ENCODE peak calls at places on chromosomes 11 and 22, in seven cellular contexts. X is CD8-positive, alpha-beta memory T cell; G is tibial nerve; J is right lobe of liver; Y is prostate gland; L is psoas muscle; B is right atrium auricular region. F is an unnamed sample. For H3K9me3, the result is how much of the 10 kb centered on the place peaks cover.

GRCh38 chr22:42966389-42966998 is 48.5 kb downstream of the PACSIN2 start:
- DNase-seq in X (no peak), G (no peak), J (no peak), Y (no peak), L (no peak), B (no peak), F (no peak)

GRCh38 chr22:44363214-44363979 is 50.6 kb upstream of the SHISAL1 start:
- DNase-seq in X (peak), G (peak), J (peak), Y (no peak), L (peak), B (peak), F (no peak)

GRCh38 chr11:2517016-2517385 is 72.2 kb downstream of the KCNQ1 start:
- DNase-seq in X (peak), G (no peak), J (peak), Y (no peak), L (no peak), B (no peak), F (no peak)

GRCh38 chr22:21775061-21775460 is 39.5 kb upstream of the YPEL1 start:
- DNase-seq in X (no peak), G (no peak), J (no peak), Y (no peak), L (no peak), B (no peak), F (no peak)

GRCh38 chr22:36221799-36222751 is 17.3 kb downstream of the APOL2 start:
- DNase-seq in X (peak), G (no peak), J (peak), Y (peak), L (peak), B (no peak), F (peak)

GRCh38 chr11:15599376-15599775 is 484.7 kb downstream of the INSC start:
- DNase-seq in X (no peak), G (no peak), J (no peak), Y (no peak), L (no peak), B (no peak), F (no peak)

GRCh38 chr11:119339581-119340334 is 925 bp downstream of the C1QTNF5 start:
- DNase-seq in X (no peak), G (peak), J (peak), Y (no peak), L (peak), B (no peak), F (no peak)

GRCh38 chr11:102551188-102551781 is 20.7 kb upstream of the MMP7 start:
- DNase-seq in X (no peak), G (no peak), J (no peak), Y (no peak), L (no peak), B (no peak), F (no peak)

GRCh38 chr11:73239111-73239521 is 21.0 kb downstream of the P2RY2 start:
- DNase-seq in X (no peak), G (no peak), J (peak), Y (no peak), L (no peak), B (no peak), F (no peak)

GRCh38 chr11:71228961-71229360 is 23.4 kb downstream of the SHANK2 start:
- DNase-seq in X (no peak), G (no peak), J (no peak), Y (no peak), L (no peak), B (no peak), F (no peak)

GRCh38 chr11:2312232-2313042 is 10.6 kb downstream of the TSPAN32 start:
- DNase-seq in X (no peak), G (no peak), J (no peak), Y (no peak), L (no peak), B (no peak), F (no peak)

GRCh38 chr11:40354121-40354520 is 1105.3 kb downstream of the LRRC4C start:
- DNase-seq in X (no peak), G (no peak), J (no peak), Y (no peak), L (no peak), B (no peak), F (no peak)

GRCh38 chr11:30706276-30706675 is 120.1 kb upstream of the MPPED2 start:
- DNase-seq in X (no peak), G (no peak), J (no peak), Y (no peak), L (no peak), B (no peak), F (no peak)

GRCh38 chr11:33040127-33040861 is 922 bp downstream of the TCP11L1 start:
- DNase-seq in X (peak), G (no peak), J (no peak), Y (no peak), L (no peak), B (no peak), F (no peak)

GRCh38 chr11:33444835-33445594 is 187.8 kb downstream of the HIPK3 start:
- DNase-seq in X (no peak), G (no peak), J (no peak), Y (no peak), L (no peak), B (no peak), F (no peak)

GRCh38 chr22:44931077-44931540 is 78.7 kb downstream of the PHF21B start:
- DNase-seq in X (no peak), G (no peak), J (no peak), Y (no peak), L (peak), B (peak), F (no peak)

GRCh38 chr11:2892215-2893020 is 6.8 kb upstream of the CDKN1C start:
- DNase-seq in X (peak), G (no peak), J (peak), Y (no peak), L (no peak), B (no peak), F (peak)

GRCh38 chr11:17141156-17141555 is 63.7 kb upstream of the RPS13 start:
- DNase-seq in X (no peak), G (no peak), J (no peak), Y (no peak), L (no peak), B (no peak), F (no peak)

GRCh38 chr22:38751422-38752346 is 4.1 kb downstream of the SUN2 start:
- DNase-seq in X (peak), G (no peak), J (no peak), Y (peak), L (peak), B (no peak), F (peak)

GRCh38 chr11:57499413-57499982 is 16.0 kb downstream of the SLC43A1 start:
- DNase-seq in X (no peak), G (peak), J (peak), Y (peak), L (peak), B (peak), F (no peak)

GRCh38 chr11:9138612-9139579 is 47.5 kb upstream of the SCUBE2 start:
- DNase-seq in X (no peak), G (peak), J (peak), Y (peak), L (no peak), B (no peak), F (peak)

GRCh38 chr22:11626422-11626773 is 3901.6 kb upstream of the OR11H1 start:
- DNase-seq in X (no peak), G (no peak), J (no peak), Y (no peak), L (no peak), B (no peak), F (no peak)
- H3K9me3 ChIP-seq in X (under half), G (under half), J (under half), Y (under half), L (under half), B (under half), F (under half)

DNA sequence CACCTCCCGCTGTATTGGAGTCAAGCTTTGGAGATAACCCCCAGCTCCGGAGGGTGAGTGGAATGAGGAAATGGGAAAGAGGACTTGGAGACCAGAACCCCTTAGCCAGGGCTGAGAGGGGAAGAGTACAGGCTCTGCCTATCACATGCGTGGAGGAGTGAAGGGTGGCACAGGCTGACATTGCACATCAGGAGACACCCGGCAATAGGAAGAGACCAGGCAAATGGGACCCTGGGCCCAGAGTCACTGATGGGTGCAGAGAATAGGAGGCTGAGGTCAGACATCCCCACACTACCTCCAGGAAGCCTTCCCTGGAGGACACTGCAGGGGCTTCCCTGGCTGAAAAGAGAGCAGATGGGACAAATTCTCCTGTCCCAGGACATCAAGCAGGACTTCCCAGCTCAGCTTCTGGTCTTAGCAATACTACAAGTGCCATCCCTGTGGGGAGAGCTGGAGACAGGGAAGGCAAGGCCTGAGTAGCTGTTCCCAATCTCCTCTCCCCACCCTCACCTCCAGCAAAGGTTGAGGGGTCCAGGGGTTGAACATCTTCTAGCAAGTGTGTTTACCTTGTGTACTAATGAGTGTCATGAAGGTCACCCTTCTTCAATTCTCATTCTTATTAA is 160.7 kb downstream of the BUD13 start:
- DNase-seq in X (no peak), G (no peak), J (no peak), Y (no peak), L (no peak), B (no peak), F (no peak)
- H3K9me3 ChIP-seq in X (under half), G (under half), J (under half), Y (under half), L (under half), B (under half), F (under half)

DNA sequence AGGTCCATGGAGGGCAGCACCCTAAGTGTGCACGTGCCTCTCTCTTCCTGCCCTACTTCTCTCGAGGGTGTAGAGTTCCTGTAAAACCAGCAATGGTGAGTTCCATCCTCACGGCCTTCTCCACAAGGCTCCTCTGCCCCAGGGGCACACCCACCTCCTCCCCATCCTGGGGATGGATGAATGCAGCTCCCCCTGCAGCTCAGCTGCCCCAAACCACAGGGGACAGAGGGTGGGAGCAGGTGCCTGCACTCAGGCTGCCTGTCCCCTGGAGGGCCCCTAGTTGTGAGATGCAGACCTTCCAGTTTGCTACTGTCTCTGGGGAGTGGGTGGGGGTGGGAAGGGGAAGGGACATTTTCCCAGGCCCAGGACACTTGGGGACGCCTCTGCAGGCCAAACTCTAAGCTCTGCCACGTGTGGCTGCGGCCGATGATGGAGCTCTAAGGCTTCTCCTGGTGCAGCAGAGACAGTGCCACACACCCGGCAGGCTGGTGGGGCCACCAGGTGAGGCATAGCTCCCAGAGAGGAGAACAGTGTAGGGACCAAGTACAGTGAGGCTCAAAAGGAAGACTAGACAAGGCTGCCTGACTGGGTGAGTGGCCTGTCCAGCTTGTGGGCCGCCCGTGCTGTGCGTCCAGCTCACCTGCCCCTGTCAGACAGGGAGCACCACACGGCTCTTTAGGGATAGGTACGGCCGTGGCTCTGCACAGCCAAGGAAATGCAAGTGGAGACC is 540.9 kb downstream of the TBC1D22A start:
- DNase-seq in X (no peak), G (no peak), J (no peak), Y (no peak), L (no peak), B (peak), F (no peak)
- H3K9me3 ChIP-seq in X (under half), G (under half), J (under half), Y (under half), L (under half), B (under half), F (under half)

GRCh38 chr11:85752201-85752889 is 58.6 kb downstream of the SYTL2 start:
- DNase-seq in X (peak), G (no peak), J (no peak), Y (no peak), L (no peak), B (no peak), F (no peak)
- H3K9me3 ChIP-seq in X (under half), G (under half), J (under half), Y (under half), L (under half), B (under half), F (under half)

GRCh38 chr11:110758012-110758411 is 45.8 kb upstream of the ARHGAP20 start:
- DNase-seq in X (no peak), G (no peak), J (no peak), Y (no peak), L (no peak), B (no peak), F (no peak)

GRCh38 chr11:110755961-110756360 is 43.7 kb upstream of the ARHGAP20 start:
- DNase-seq in X (no peak), G (no peak), J (no peak), Y (no peak), L (no peak), B (no peak), F (no peak)

GRCh38 chr11:110747531-110747930 is 35.3 kb upstream of the ARHGAP20 start:
- DNase-seq in X (no peak), G (no peak), J (no peak), Y (no peak), L (no peak), B (no peak), F (no peak)

GRCh38 chr11:110750100-110750499 is 37.9 kb upstream of the ARHGAP20 start:
- DNase-seq in X (no peak), G (no peak), J (no peak), Y (no peak), L (no peak), B (no peak), F (no peak)

GRCh38 chr11:110752890-110753289 is 40.7 kb upstream of the ARHGAP20 start:
- DNase-seq in X (no peak), G (no peak), J (no peak), Y (no peak), L (no peak), B (no peak), F (no peak)
- H3K9me3 ChIP-seq in X (under half), G (under half), J (under half), Y (under half), L (under half), B (under half), F (under half)

GRCh38 chr11:21794306-21794705 is 398.6 kb upstream of the ANO5 start:
- DNase-seq in X (no peak), G (no peak), J (no peak), Y (no peak), L (no peak), B (no peak), F (no peak)

DNA sequence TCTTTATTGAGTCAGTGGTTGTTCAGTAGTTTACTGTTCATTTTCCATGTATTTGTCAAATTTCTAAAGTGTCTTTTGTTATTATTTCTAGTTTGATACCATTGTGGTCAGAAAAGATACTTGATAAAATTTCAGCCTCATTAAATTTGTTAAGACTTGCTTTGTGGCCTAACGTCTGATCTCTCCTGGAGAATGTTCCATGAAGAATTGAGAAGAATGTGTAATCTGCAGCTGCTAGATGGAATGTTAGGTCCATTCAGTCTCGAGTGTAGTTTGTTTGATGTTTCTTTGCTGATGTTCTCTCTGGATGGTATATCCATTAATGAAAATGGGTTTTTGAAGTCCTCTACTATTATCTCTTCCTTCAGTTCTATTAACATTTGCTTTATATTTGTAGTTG is 394.7 kb upstream of the ANO5 start:
- DNase-seq in X (no peak), G (no peak), J (no peak), Y (no peak), L (no peak), B (no peak), F (no peak)
- H3K9me3 ChIP-seq in X (under half), G (under half), J (under half), Y (under half), L (under half), B (under half), F (under half)

GRCh38 chr22:47848384-47848920 is 1086.0 kb downstream of the TBC1D22A start:
- DNase-seq in X (no peak), G (no peak), J (no peak), Y (no peak), L (no peak), B (peak), F (no peak)
- H3K9me3 ChIP-seq in X (under half), G (under half), J (under half), Y (under half), L (under half), B (under half), F (under half)

F was measured in T-helper 17 cell.